ENCODE peak calls at places on chromosome 19, in eight cellular contexts. F is amniotic stem cell; Q is activated naive CD4-positive, alpha-beta T cell treated with Interleukin-2 at 50 U/mL for 16 hours; X is activated naive CD8-positive, alpha-beta T cell treated with anti-CD3 and anti-CD28 coated beads for 36 hours; I is NAMALWA; Z is ELR; H is LoVo; N is HS-5. L is an unnamed sample.

GRCh38 chr19:40542197-40542859 is 34.3 kb upstream of the SHKBP1 start:
- DNase-seq in Z (no peak), X (no peak), Q (no peak), H (no peak), N (no peak), I (no peak), F (no peak), L (no peak)

GRCh38 chr19:374183-374885 is 29.7 kb upstream of the MIER2 start:
- DNase-seq in N (no peak), I (no peak), F (no peak), Q (no peak), X (no peak), H (no peak), Z (no peak), L (no peak)

GRCh38 chr19:47239610-47240296 is 8.8 kb upstream of the BBC3 start:
- DNase-seq in H (no peak), Z (peak; percentile 61), F (no peak), X (peak; percentile 69), I (no peak), Q (peak; percentile 65), N (no peak), L (no peak)

GRCh38 chr19:1882089-1882785 is 3.1 kb downstream of the ABHD17A start:
- DNase-seq in N (no peak), X (peak; percentile 80), Q (peak; percentile 67), F (no peak), Z (no peak), H (no peak), I (peak; percentile 29), L (no peak)

GRCh38 chr19:1956868-1957492 is 16.0 kb downstream of the CSNK1G2 start:
- DNase-seq in X (no peak), F (no peak), Q (no peak), Z (no peak), I (no peak), N (no peak), H (no peak), L (no peak)

GRCh38 chr19:39341122-39341719 is 1.0 kb upstream of the SAMD4B start:
- DNase-seq in N (no peak), F (no peak), X (peak; percentile 26), I (no peak), Q (no peak), H (peak; percentile 24), Z (peak; percentile 51), L (no peak)

GRCh38 chr19:37763488-37763887 is 15.9 kb downstream of the ZNF573 start:
- DNase-seq in F (no peak), H (no peak), I (no peak), N (no peak), X (no peak), Q (no peak), Z (peak; percentile 73), L (peak; percentile 66)

GRCh38 chr19:4277051-4277700 is 1.9 kb upstream of the SHD start:
- DNase-seq in Z (no peak), X (no peak), Q (no peak), I (no peak), N (no peak), F (no peak), H (no peak), L (no peak)

GRCh38 chr19:2239771-2240770 is 3.4 kb downstream of the SF3A2 start:
- DNase-seq in H (no peak), Q (no peak), N (no peak), X (no peak), Z (peak; percentile 51), F (no peak), I (peak; percentile 16), L (no peak)

L was measured in foreskin keratinocyte.